ENCODE peak calls at places on chromosomes 2 and 18, in six cellular contexts. Z, W, V, C, D and K are unnamed samples.
A peak's percentile ranks its signal among the peaks of the same experiment; 100 is the strongest.

GRCh38 chr2:183614797-183615429 is 490.7 kb downstream of the NUP35 start:
- DNase-seq in Z (no peak), V (no peak), D (no peak), C (no peak), W (no peak), K (peak; percentile 66)

GRCh38 chr2:8568543-8569302 is 113.1 kb upstream of the ID2 start:
- DNase-seq in C (no peak), D (no peak), V (no peak), Z (no peak), W (peak; percentile 13), K (no peak)

GRCh38 chr18:74520096-74520833 is 14.0 kb upstream of the CNDP1 start:
- DNase-seq in Z (no peak), V (no peak), W (no peak), C (no peak), D (no peak), K (no peak)

GRCh38 chr2:80326214-80326613 is 21.7 kb upstream of the LRRTM1 start:
- DNase-seq in W (no peak), D (no peak), V (peak; percentile 43), C (peak; percentile 54), Z (no peak), K (peak; percentile 8)

GRCh38 chr2:46924608-46925007 is 9.0 kb upstream of the MCFD2 start:
- DNase-seq in W (no peak), D (no peak), C (no peak), Z (no peak), V (no peak), K (no peak)

GRCh38 chr2:68330691-68331090 is 10.9 kb upstream of the CNRIP1 start:
- DNase-seq in C (peak; percentile 27), W (no peak), Z (no peak), V (peak; percentile 55), D (no peak), K (peak; percentile 12)

GRCh38 chr2:234451852-234452625 is 44.8 kb downstream of the ARL4C start:
- DNase-seq in Z (peak; percentile 93), C (peak; percentile 94), D (no peak), W (no peak), V (peak; percentile 86), K (peak; percentile 93)

GRCh38 chr2:66405473-66405872 is 29.5 kb upstream of the MEIS1 start:
- DNase-seq in W (no peak), D (no peak), V (no peak), C (no peak), Z (no peak), K (no peak)

GRCh38 chr2:176852667-176853066 is 359.9 kb upstream of the HNRNPA3 start:
- DNase-seq in D (no peak), C (no peak), V (no peak), Z (no peak), W (no peak), K (no peak)

GRCh38 chr2:68217729-68218128 is 34.6 kb downstream of the PPP3R1 start:
- DNase-seq in Z (no peak), C (no peak), V (no peak), D (no peak), W (no peak), K (no peak)

GRCh38 chr2:99974275-99974674 is 168.1 kb downstream of the AFF3 start:
- DNase-seq in Z (no peak), D (no peak), C (peak; percentile 23), W (no peak), V (peak; percentile 65), K (peak; percentile 22)

GRCh38 chr2:238942080-238942761 is 94.3 kb downstream of the TWIST2 start:
- DNase-seq in Z (no peak), W (no peak), D (no peak), V (no peak), C (no peak), K (no peak)

GRCh38 chr2:106020821-106021316 is 173.2 kb downstream of the UXS1 start:
- DNase-seq in W (no peak), Z (no peak), V (no peak), C (no peak), D (peak; percentile 26), K (peak; percentile 27)

GRCh38 chr18:44197837-44198236 is 482.9 kb upstream of the SETBP1 start:
- DNase-seq in W (no peak), Z (no peak), V (no peak), C (no peak), D (no peak), K (no peak)

GRCh38 chr2:75573145-75573878 is 12.6 kb upstream of the EVA1A start:
- DNase-seq in V (peak; percentile 92), C (no peak), W (no peak), Z (no peak), D (no peak), K (no peak)

GRCh38 chr2:48587560-48587959 is 30.1 kb upstream of the GTF2A1L start:
- DNase-seq in C (no peak), W (no peak), V (no peak), D (no peak), Z (no peak), K (no peak)

GRCh38 chr2:106990307-106990706 is 104.3 kb upstream of the ST6GAL2 start:
- DNase-seq in V (no peak), W (no peak), D (no peak), Z (peak; percentile 66), C (peak; percentile 79), K (peak; percentile 94)

GRCh38 chr2:158722266-158723105 is 72.6 kb upstream of the DAPL1 start:
- DNase-seq in C (no peak), D (no peak), W (no peak), V (peak; percentile 20), Z (no peak), K (no peak)

GRCh38 chr2:219279916-219280516 is 850 bp downstream of the DNAJB2 start:
- DNase-seq in W (no peak), C (no peak), Z (no peak), V (no peak), D (peak; percentile 56), K (no peak)

GRCh38 chr2:42840141-42840540 is 47.8 kb upstream of the HAAO start:
- DNase-seq in Z (no peak), C (peak; percentile 52), D (peak; percentile 21), W (no peak), V (no peak), K (no peak)

GRCh38 chr2:236642584-236643291 is 73.1 kb downstream of the ACKR3 start:
- DNase-seq in W (peak; percentile 29), V (peak; percentile 94), Z (peak; percentile 94), D (peak; percentile 70), C (peak; percentile 94), K (peak; percentile 97)

GRCh38 chr2:96241901-96242611 is 23.7 kb downstream of the TMEM127 start:
- DNase-seq in W (peak; percentile 84), V (peak; percentile 71), D (no peak), Z (peak; percentile 86), C (peak; percentile 92), K (peak; percentile 54)

GRCh38 chr2:20484810-20485611 is 38.1 kb downstream of the RHOB start:
- DNase-seq in V (no peak), W (no peak), D (no peak), C (no peak), Z (no peak), K (no peak)

GRCh38 chr2:191688934-191689695 is 11.2 kb downstream of the NABP1 start:
- DNase-seq in W (no peak), Z (peak; percentile 80), C (peak; percentile 91), V (peak; percentile 96), D (no peak), K (peak; percentile 80)

GRCh38 chr2:187783446-187783845 is 229.2 kb upstream of the TFPI start:
- DNase-seq in C (peak; percentile 18), V (peak; percentile 12), W (no peak), D (no peak), Z (no peak), K (no peak)

GRCh38 chr2:109067829-109068152 is 61.2 kb upstream of the SH3RF3 start:
- DNase-seq in W (no peak), D (no peak), V (no peak), Z (no peak), C (no peak), K (no peak)

GRCh38 chr2:170218931-170219330 is 41.0 kb downstream of the MYO3B start:
- DNase-seq in C (no peak), Z (no peak), W (no peak), V (no peak), D (no peak), K (no peak)

GRCh38 chr2:174120346-174120745 is 128.0 kb downstream of the OLA1 start:
- DNase-seq in Z (no peak), V (peak; percentile 83), D (no peak), W (no peak), C (peak; percentile 40), K (peak; percentile 25)

GRCh38 chr2:207055254-207055653 is 110.5 kb downstream of the KLF7 start:
- DNase-seq in C (no peak), V (no peak), Z (no peak), D (no peak), W (no peak), K (no peak)

GRCh38 chr2:20037660-20038059 is 13.8 kb downstream of the LAPTM4A start:
- DNase-seq in V (no peak), D (no peak), C (no peak), W (no peak), Z (no peak), K (no peak)

GRCh38 chr2:100580474-100581264 is 17.9 kb downstream of the PDCL3 start:
- DNase-seq in C (peak; percentile 6), W (no peak), Z (no peak), D (no peak), V (no peak), K (no peak)

GRCh38 chr2:37585982-37586621 is 85.3 kb downstream of the CDC42EP3 start:
- DNase-seq in V (peak; percentile 95), Z (peak; percentile 82), W (peak; percentile 62), D (no peak), C (peak; percentile 94), K (peak; percentile 94)
- H3K4me3 ChIP-seq in V (no peak overlapping the region), Z (no peak overlapping the region), W (no peak overlapping the region), D (no peak overlapping the region), C (no peak overlapping the region), K (no peak overlapping the region)

GRCh38 chr2:31038385-31038784 is 99.9 kb downstream of the GALNT14 start:
- DNase-seq in C (no peak), V (no peak), D (no peak), W (no peak), Z (no peak), K (no peak)
- TF ChIP-seq CTCF in C (no peak), V (no peak), D (no peak), W (no peak), Z (no peak), K (no peak)

DNA sequence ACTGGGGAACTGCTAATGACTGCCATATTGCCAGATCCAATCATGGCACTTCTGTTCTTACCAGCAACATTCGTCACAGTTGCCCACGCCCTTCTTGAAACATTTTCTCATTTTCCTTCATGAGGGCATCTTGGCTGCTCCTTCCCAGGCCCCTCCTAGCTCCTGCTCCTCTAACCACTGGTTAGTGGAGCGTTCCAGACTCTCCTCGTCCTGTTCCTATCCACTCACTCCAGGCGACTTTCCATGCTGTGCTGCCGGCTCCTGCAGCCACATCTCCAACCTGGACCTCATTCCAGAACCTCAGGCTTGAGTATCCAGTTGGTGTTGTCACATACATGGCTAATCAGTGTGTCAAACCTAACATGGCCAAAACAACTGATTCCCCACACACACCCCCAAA is 1.3 kb upstream of the ADI1 start:
- DNase-seq in D (no peak), V (no peak), Z (no peak), C (no peak), W (no peak), K (no peak)
- H3K4me3 ChIP-seq in D (no peak overlapping the region), V (no peak overlapping the region), Z (no peak overlapping the region), C (no peak overlapping the region), W (no peak overlapping the region), K (no peak overlapping the region)

DNA sequence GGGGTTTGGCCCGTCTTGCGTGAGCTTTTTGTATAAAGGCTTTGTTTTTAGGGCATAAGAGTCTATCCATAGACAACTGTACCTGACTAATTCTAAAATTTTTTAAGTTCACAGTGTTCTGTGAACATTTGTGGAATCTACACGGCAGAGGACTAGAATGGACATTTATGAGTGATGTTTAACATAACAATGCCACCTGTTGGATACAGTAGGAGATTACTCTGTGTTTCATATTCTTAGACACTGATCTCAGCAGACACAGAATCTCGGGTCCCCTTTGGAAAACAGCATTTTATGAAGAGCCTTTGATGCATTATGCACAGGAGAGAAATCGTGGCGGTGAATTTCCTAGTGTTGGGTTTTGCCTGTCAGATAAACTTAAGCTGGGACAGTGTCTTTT is 752.2 kb downstream of the DPP10 start:
- DNase-seq in D (no peak), C (no peak), V (no peak), Z (no peak), W (no peak), K (no peak)
- TF ChIP-seq CTCF in D (no peak), C (no peak), V (no peak), Z (no peak), W (no peak), K (no peak)